ENCODE peak calls at places on chromosomes 3 and 15, in five cellular contexts. S, K, J, U and X are unnamed samples.

GRCh38 chr3:143849854-143850549 is 1.7 kb upstream of the SLC9A9 start:
- DNase-seq in S (no peak), J (peak; percentile 33), U (no peak), K (no peak), X (no peak)

GRCh38 chr3:126353694-126354321 is 3.4 kb downstream of the KLF15 start:
- DNase-seq in K (peak; percentile 1), S (no peak), U (no peak), J (no peak), X (no peak)

GRCh38 chr15:100593431-100593830 is 8.6 kb downstream of the LINS1 start:
- DNase-seq in K (no peak), J (no peak), S (no peak), U (no peak), X (no peak)

GRCh38 chr3:108202834-108203233 is 19.4 kb downstream of the IFT57 start:
- DNase-seq in J (no peak), U (no peak), S (no peak), K (no peak), X (no peak)

GRCh38 chr3:108182339-108182738 is 39.9 kb downstream of the IFT57 start:
- DNase-seq in K (no peak), S (no peak), U (no peak), J (no peak), X (no peak)

GRCh38 chr3:62622553-62623174 is 249.3 kb upstream of the FEZF2 start:
- DNase-seq in U (no peak), K (no peak), J (no peak), S (peak; percentile 28), X (peak; percentile 10)

GRCh38 chr15:94125698-94126097 is 105.7 kb upstream of the MCTP2 start:
- DNase-seq in U (no peak), S (no peak), K (no peak), J (no peak), X (no peak)

GRCh38 chr15:80780416-80781221 is 1.4 kb downstream of the CEMIP start:
- DNase-seq in J (no peak), S (peak; percentile 82), K (no peak), U (no peak), X (peak; percentile 40)

GRCh38 chr15:22915866-22916515 is 64.2 kb downstream of the CYFIP1 start:
- DNase-seq in K (no peak), U (no peak), J (no peak), S (no peak), X (no peak)

GRCh38 chr3:49799105-49799504 is 568 bp downstream of the CDHR4 start:
- DNase-seq in U (no peak), J (no peak), S (no peak), K (no peak), X (no peak)

GRCh38 chr15:66705277-66705927 is 3.4 kb downstream of the SMAD6 start:
- DNase-seq in S (no peak), U (no peak), K (no peak), J (no peak), X (no peak)

GRCh38 chr15:79595995-79596622 is 164.0 kb downstream of the MINAR1 start:
- DNase-seq in J (no peak), U (no peak), S (peak; percentile 79), K (peak; percentile 10), X (peak; percentile 86)

GRCh38 chr15:79598639-79599038 is 166.5 kb downstream of the MINAR1 start:
- DNase-seq in U (no peak), J (no peak), K (no peak), S (no peak), X (no peak)

GRCh38 chr15:79592126-79592525 is 160.0 kb downstream of the MINAR1 start:
- DNase-seq in J (no peak), U (no peak), S (no peak), K (no peak), X (no peak)

GRCh38 chr15:79595271-79595670 is 163.1 kb downstream of the MINAR1 start:
- DNase-seq in J (no peak), U (no peak), K (no peak), S (no peak), X (no peak)

GRCh38 chr15:79593119-79593869 is 161.2 kb downstream of the MINAR1 start:
- DNase-seq in K (no peak), U (no peak), S (no peak), J (no peak), X (no peak)
- TF ChIP-seq CTCF in K (no peak), U (no peak), S (peak; percentile 17), J (no peak), X (no peak)

DNA sequence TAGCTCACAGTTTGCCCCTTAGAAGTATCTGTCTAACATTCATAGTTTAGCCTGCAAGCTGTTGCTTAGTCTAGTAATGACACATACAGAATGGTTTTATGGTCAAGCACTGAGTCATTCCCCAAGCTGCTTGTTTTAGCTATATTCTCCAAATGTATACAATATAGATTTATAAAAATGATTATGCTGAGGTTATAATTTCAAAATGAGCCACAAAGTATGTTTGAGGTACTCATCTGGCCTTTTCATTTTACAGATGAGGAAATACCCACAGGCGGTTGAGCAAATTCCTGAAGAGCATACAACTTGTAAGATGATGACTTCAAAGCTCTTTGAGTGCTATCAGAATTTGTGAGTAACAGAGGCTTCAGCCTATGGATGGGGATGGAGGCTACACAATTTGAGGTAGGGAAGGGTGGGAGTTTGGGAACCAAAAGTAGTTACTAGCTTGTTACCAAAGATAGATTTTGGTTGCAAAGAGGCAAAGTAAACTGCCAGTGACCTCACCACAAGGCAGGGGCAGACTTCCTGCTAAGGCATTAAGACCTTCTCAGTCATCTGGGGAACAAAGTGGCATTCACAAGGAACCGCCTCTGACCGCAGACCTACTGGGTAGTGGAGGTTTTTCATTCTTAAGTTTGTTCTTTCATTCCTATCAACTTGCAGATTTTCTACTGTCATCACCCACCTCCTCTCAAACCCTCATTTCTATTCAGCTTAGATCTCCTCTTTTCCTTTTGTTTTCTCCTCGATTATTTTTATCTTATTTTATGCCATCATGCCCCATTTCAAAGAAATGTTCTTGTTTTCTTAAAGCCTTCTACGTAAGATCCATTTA is 257.2 kb upstream of the NECTIN3 start:
- DNase-seq in U (no peak), S (peak; percentile 62), J (no peak), K (no peak), X (peak; percentile 10)
- TF ChIP-seq CTCF in U (no peak), S (no peak), J (no peak), K (no peak), X (no peak)

GRCh38 chr15:74989527-74989926 is 5.8 kb upstream of the SCAMP5 start:
- DNase-seq in S (no peak), K (no peak), U (no peak), J (no peak), X (no peak)

GRCh38 chr15:74992619-74993018 is 2.7 kb upstream of the SCAMP5 start:
- DNase-seq in U (no peak), J (no peak), S (no peak), K (no peak), X (no peak)

GRCh38 chr15:74983725-74984231 is 11.6 kb upstream of the SCAMP5 start:
- DNase-seq in J (no peak), S (peak; percentile 22), U (no peak), K (no peak), X (peak; percentile 52)

GRCh38 chr15:74988007-74988800 is 7.2 kb upstream of the SCAMP5 start:
- DNase-seq in J (no peak), S (peak; percentile 80), U (no peak), K (no peak), X (peak; percentile 40)
- TF ChIP-seq CTCF in J (no peak), S (peak; percentile 57), U (no peak), K (no peak), X (peak; percentile 47)

DNA sequence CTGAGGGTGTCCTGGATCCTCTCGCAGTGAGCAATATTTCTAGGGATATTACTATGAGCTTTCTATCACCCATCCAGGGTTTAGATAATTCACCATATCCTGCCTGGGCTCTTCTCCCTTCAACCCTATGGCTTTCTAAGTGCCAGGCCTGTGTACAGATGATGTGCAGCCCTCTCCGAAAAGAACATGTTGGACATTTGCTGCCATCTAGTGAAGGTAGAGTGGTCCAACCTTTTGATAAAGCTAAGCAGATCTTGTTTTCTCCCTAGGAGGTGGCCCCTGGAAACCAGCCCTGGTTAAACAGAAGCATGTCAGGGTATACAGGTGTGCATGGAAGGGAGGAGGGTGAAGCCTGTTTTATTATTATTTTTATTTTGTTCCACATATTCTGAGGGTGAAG is 27.9 kb upstream of the SCN10A start:
- DNase-seq in J (no peak), S (peak; percentile 37), U (no peak), K (no peak), X (no peak)
- TF ChIP-seq CTCF in J (no peak), S (peak; percentile 23), U (no peak), K (no peak), X (peak; percentile 32)

GRCh38 chr3:111859974-111860859 is 1.2 kb downstream of the PHLDB2 start:
- DNase-seq in K (peak; percentile 55), J (peak; percentile 88), S (peak; percentile 79), U (peak; percentile 61), X (peak; percentile 78)
- TF ChIP-seq CTCF in K (no peak), J (no peak), S (peak; percentile 25), U (no peak), X (no peak)

GRCh38 chr3:156554842-156555687 is at the start of gene SSR3:
- DNase-seq in J (peak; percentile 99), K (peak; percentile 99), U (peak; percentile 98), S (peak; percentile 100), X (peak; percentile 91)
- TF ChIP-seq CTCF in J (no peak), K (peak; percentile 65), U (no peak), S (peak; percentile 68), X (no peak)

GRCh38 chr3:65861718-65862117 is 177.0 kb downstream of the MAGI1 start:
- DNase-seq in U (no peak), K (no peak), S (no peak), J (no peak), X (no peak)
- TF ChIP-seq CTCF in U (no peak), K (no peak), S (no peak), J (no peak), X (no peak)

DNA sequence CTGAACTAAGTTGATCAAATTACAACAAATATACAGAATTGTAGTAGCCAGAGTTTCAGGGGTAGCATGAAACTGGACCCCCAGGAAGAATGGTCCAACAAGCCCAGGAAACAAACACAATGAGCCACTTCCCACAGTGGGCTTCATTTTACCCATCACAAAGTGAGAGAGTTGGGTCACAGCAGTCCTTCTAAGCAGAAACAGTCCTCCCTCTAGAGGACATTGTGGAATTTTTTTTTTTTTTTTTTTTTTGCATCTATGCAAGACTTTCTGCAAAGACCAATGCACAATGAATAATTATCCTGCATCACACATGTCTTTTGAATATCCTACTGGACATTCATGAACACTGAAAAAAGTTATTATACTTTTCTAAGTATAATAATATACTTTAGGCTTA is 73.8 kb upstream of the ATP13A5 start:
- DNase-seq in U (no peak), K (no peak), S (no peak), J (no peak), X (no peak)
- TF ChIP-seq CTCF in U (no peak), K (no peak), S (peak; percentile 44), J (no peak), X (peak; percentile 13)